ENCODE peak calls at places on chromosomes 11 and 22, in four cellular contexts. U is heart left ventricle, G is astrocyte of the cerebellum, R is lower leg skin. Q is an unnamed sample.

GRCh38 chr11:12183827-12184620 is 73.6 kb downstream of the MICAL2 start:
- DNase-seq in U (no peak), G (no peak), R (peak; percentile 59), Q (no peak)

GRCh38 chr11:10657308-10658271 is 36.0 kb downstream of the IRAG1 start:
- DNase-seq in U (no peak), G (peak; percentile 70), R (no peak), Q (no peak)

GRCh38 chr22:50696799-50697561 is 24.4 kb downstream of the SHANK3 start:
- DNase-seq in U (peak; percentile 30), G (no peak), R (peak; percentile 83), Q (no peak)

GRCh38 chr11:71931245-71931602 is 2.4 kb downstream of the RNF121 start:
- DNase-seq in U (no peak), G (no peak), R (no peak), Q (no peak)

GRCh38 chr22:45777046-45777851 is 105.6 kb downstream of the ATXN10 start:
- DNase-seq in U (no peak), G (peak; percentile 76), R (no peak), Q (no peak)

GRCh38 chr22:46119729-46120419 is 30.5 kb upstream of the PPARA start:
- DNase-seq in U (no peak), G (peak; percentile 88), R (no peak), Q (no peak)

GRCh38 chr11:69931994-69932910 is 113.0 kb upstream of the FGF3 start:
- DNase-seq in U (no peak), G (no peak), R (peak; percentile 23), Q (no peak)

GRCh38 chr22:37187891-37188761 is at the start of gene C1QTNF6:
- DNase-seq in U (peak; percentile 64), G (no peak), R (no peak), Q (no peak)

GRCh38 chr11:9717719-9718118 is 53.8 kb downstream of the SWAP70 start:
- DNase-seq in U (no peak), G (no peak), R (no peak), Q (no peak)

GRCh38 chr11:125347261-125347585 is 148.8 kb downstream of the FEZ1 start:
- DNase-seq in U (no peak), G (no peak), R (no peak), Q (no peak)

GRCh38 chr11:68837583-68838571 is 3.8 kb downstream of the CPT1A start:
- DNase-seq in U (no peak), G (no peak), R (no peak), Q (no peak)

GRCh38 chr11:16984229-16984628 is 30.0 kb downstream of the PLEKHA7 start:
- DNase-seq in U (no peak), G (no peak), R (no peak), Q (no peak)

GRCh38 chr11:87392665-87393064 is 354.9 kb downstream of the TMEM135 start:
- DNase-seq in U (no peak), G (no peak), R (no peak), Q (no peak)

GRCh38 chr11:75656044-75656726 is 12.7 kb downstream of the MAP6 start:
- DNase-seq in U (no peak), G (no peak), R (no peak), Q (no peak)

GRCh38 chr22:23774922-23775436 is 2.3 kb downstream of the MMP11 start:
- DNase-seq in U (no peak), G (peak; percentile 27), R (no peak), Q (no peak)

GRCh38 chr22:23159287-23159622 is 14.0 kb downstream of the RAB36 start:
- DNase-seq in U (no peak), G (no peak), R (no peak), Q (no peak)

GRCh38 chr11:62909107-62909894 is 11.9 kb downstream of the CHRM1 start:
- DNase-seq in U (peak; percentile 77), G (peak; percentile 59), R (peak; percentile 91), Q (no peak)

GRCh38 chr11:120326228-120326627 is 1.1 kb downstream of the TLCD5 start:
- DNase-seq in U (no peak), G (no peak), R (no peak), Q (no peak)

GRCh38 chr11:130314184-130314748 is 451 bp downstream of the ZBTB44 start:
- DNase-seq in U (peak; percentile 74), G (no peak), R (peak; percentile 91), Q (peak; percentile 60)

GRCh38 chr11:118641463-118642019 is 34.1 kb downstream of the PHLDB1 start:
- DNase-seq in U (no peak), G (no peak), R (no peak), Q (no peak)

GRCh38 chr11:71097506-71098240 is 154.7 kb downstream of the SHANK2 start:
- DNase-seq in U (no peak), G (no peak), R (no peak), Q (no peak)

GRCh38 chr11:133318221-133318620 is 214.1 kb downstream of the OPCML start:
- DNase-seq in U (no peak), G (no peak), R (no peak), Q (no peak)

GRCh38 chr11:76237914-76238313 is 31.6 kb upstream of the WNT11 start:
- DNase-seq in U (no peak), G (no peak), R (no peak), Q (no peak)

GRCh38 chr22:30605449-30606110 is 1.4 kb upstream of the TCN2 start:
- DNase-seq in U (peak; percentile 54), G (no peak), R (no peak), Q (no peak)

GRCh38 chr11:102831128-102831708 is 12.2 kb downstream of the MMP3 start:
- DNase-seq in U (no peak), G (no peak), R (peak; percentile 88), Q (no peak)

GRCh38 chr11:47271328-47271727 is 1.4 kb downstream of the MADD start:
- DNase-seq in U (no peak), G (no peak), R (no peak), Q (no peak)

GRCh38 chr11:47271961-47272661 is 2.2 kb downstream of the MADD start:
- DNase-seq in U (peak; percentile 73), G (no peak), R (no peak), Q (no peak)

GRCh38 chr11:47269002-47269828 is 718 bp upstream of the MADD start:
- DNase-seq in U (peak; percentile 94), G (no peak), R (peak; percentile 97), Q (peak; percentile 79)

GRCh38 chr11:47269829-47270305 is at the start of gene MADD:
- DNase-seq in U (peak; percentile 94), G (no peak), R (peak; percentile 96), Q (peak; percentile 90)

DNA sequence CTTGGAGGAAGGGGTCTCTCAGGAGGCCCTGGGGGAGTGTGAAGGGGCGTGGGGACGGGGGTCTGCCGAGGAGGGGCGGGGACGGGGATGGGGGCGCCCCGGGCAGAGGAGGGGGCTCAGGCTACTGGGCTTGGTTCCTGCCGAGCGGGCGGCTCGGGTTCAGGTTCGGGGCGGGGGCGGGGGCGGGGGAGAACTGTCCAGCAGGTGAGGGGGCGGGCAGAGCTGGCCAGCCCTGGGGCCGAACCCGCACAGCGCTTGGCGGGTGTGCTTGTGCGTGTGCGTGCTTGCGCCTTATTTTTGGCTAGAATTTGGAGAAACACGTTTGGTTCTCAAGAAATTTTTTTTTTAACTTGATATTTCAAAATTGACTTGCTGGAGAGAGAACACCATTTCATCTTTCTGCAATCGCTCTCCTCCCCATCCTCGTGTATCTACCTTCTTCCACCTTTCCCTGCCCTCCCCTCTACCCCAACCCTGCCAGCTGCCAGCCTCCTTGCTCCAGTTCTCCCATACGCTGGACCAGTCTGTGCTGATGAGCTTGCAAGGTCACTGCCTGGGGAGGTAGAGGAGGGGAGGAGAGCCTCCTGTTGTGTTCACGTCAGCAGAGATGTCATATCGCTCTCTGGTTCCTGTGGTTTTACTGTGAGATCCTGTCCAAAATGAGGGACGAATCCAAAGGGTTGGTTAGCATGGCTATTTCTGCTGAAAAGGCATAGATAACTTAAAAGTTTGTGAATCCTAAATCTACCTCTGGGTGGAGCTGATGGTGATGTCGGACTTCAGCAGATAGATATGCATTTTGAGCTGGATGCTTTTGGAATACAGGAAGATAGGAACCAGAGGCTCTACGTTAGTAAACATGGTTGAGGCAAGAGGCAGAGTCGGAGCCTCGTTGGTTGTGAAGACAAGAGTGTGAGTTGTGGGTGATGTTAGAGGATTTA is 668 bp downstream of the MADD start:
- DNase-seq in U (peak; percentile 59), G (no peak), R (no peak), Q (peak; percentile 53)
- TF ChIP-seq CTCF in U (no peak), G (peak; percentile 31), R (no peak), Q (no peak)

DNA sequence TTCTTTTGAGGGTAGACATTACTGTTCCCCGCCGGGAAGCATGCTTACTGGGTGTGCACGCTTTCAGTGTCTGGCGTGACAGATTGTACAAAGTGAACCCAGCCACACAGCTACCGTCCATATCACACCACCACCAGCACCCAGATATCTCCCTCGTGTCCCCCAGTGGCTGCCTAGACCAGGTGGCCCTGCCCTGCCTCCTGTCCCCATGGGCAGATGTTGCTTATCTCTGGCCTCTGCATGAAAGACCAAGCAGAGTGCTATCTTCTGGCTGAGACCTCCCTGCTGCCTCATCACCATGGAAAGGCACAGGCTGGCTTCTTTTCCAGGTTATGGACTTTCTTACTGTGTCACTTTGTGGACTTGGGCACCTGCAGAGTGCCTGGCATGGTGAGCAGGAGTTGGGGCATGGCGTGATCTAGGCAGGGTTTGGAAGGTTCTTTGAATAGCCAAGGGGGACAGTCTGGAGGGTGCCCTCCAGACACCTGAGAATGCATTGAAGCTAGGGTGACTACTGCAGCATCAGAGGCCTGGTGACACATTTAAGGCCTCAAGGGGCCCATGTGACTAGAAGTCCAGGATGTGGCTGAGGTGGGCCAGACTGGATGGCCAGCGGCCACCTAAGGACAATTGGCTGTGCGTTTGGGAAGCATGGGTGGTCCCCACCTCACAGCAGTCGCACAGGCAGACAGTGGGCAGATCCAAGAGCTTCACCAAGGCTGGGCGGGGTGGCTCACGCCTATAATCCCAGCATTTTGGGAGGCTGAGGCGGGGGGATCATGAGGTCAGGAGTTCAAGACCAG is 4.7 kb downstream of the TANGO2 start:
- DNase-seq in U (no peak), G (no peak), R (no peak), Q (no peak)
- TF ChIP-seq CTCF in U (no peak), G (no peak), R (no peak), Q (no peak)

GRCh38 chr11:113531575-113532451 is 56.6 kb upstream of the DRD2 start:
- DNase-seq in U (no peak), G (no peak), R (no peak), Q (no peak)
- TF ChIP-seq CTCF in U (no peak), G (no peak), R (no peak), Q (no peak)

GRCh38 chr11:93922830-93923229 is 72.4 kb upstream of the VSTM5 start:
- DNase-seq in U (no peak), G (no peak), R (no peak), Q (no peak)
- TF ChIP-seq CTCF in U (no peak), G (no peak), R (no peak), Q (no peak)

GRCh38 chr11:64100345-64100744 is 64.6 kb downstream of the FLRT1 start:
- DNase-seq in U (no peak), G (no peak), R (no peak), Q (no peak)
- TF ChIP-seq CTCF in U (no peak), G (peak; percentile 33), R (no peak), Q (no peak)

DNA sequence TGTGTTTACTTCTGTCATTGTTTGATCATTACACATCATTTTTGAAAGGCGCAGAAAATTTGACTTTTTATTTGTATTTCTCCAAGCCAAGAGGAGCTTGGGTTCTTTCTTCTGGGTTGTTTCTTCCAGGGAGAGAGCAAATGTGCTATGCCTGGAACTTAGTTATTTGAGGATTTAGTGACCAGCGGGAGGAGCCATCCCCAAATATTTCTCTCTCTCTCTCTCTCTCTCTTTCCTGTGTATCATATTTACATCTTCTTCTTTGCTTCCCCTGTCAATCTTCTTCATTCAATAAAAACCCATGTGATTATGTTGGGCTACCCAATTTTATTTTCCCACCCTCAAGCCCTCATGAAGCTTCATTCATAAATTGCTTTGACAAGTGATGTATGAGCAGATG is 534.5 kb downstream of the LRRC4C start:
- DNase-seq in U (no peak), G (no peak), R (no peak), Q (no peak)
- TF ChIP-seq CTCF in U (no peak), G (no peak), R (no peak), Q (no peak)